ENCODE peak calls at places on chromosomes 13 and 19, in four cellular contexts. One of them, this sample, is unnamed.

GRCh38 chr13:45122941-45123340 is 2.6 kb downstream of the GTF2F2 start:
- DNase-seq in fibroblast of mammary gland: no peak
- DNase-seq in cardiac fibroblast: no peak
- DNase-seq in endodermal cell: no peak
- DNase-seq in this sample: no peak

GRCh38 chr13:26621731-26622401 is 64.4 kb downstream of the WASF3 start:
- DNase-seq in fibroblast of mammary gland: no peak
- DNase-seq in cardiac fibroblast: no peak
- DNase-seq in endodermal cell: no peak
- DNase-seq in this sample: no peak

GRCh38 chr13:60425332-60425731 is 28.3 kb downstream of the TDRD3 start:
- DNase-seq in fibroblast of mammary gland: no peak
- DNase-seq in cardiac fibroblast: no peak
- DNase-seq in endodermal cell: no peak
- DNase-seq in this sample: no peak

GRCh38 chr19:19539738-19540703 is 2.0 kb downstream of the CILP2 start:
- DNase-seq in fibroblast of mammary gland: peak; percentile 63
- DNase-seq in cardiac fibroblast: peak; percentile 50
- DNase-seq in endodermal cell: peak; percentile 96
- DNase-seq in this sample: peak; percentile 67

GRCh38 chr13:27960362-27961226 is 8.5 kb downstream of the CDX2 start:
- DNase-seq in fibroblast of mammary gland: peak; percentile 22
- DNase-seq in cardiac fibroblast: peak; percentile 35
- DNase-seq in endodermal cell: peak; percentile 95
- DNase-seq in this sample: peak; percentile 8

GRCh38 chr19:48513289-48514122 is 1.9 kb upstream of the LMTK3 start:
- DNase-seq in fibroblast of mammary gland: peak; percentile 52
- DNase-seq in cardiac fibroblast: peak; percentile 64
- DNase-seq in endodermal cell: peak; percentile 94
- DNase-seq in this sample: peak; percentile 58

GRCh38 chr19:56110515-56111448 is 10.3 kb downstream of the ZNF787 start:
- DNase-seq in fibroblast of mammary gland: peak; percentile 59
- DNase-seq in cardiac fibroblast: peak; percentile 37
- DNase-seq in endodermal cell: no peak
- DNase-seq in this sample: peak; percentile 69

GRCh38 chr19:49488046-49488862 is 846 bp downstream of the RPL13A start:
- DNase-seq in fibroblast of mammary gland: no peak
- DNase-seq in cardiac fibroblast: no peak
- DNase-seq in endodermal cell: peak; percentile 76
- DNase-seq in this sample: no peak

GRCh38 chr19:32372726-32373613 is 27.6 kb downstream of the ZNF507 start:
- DNase-seq in fibroblast of mammary gland: no peak
- DNase-seq in cardiac fibroblast: peak; percentile 44
- DNase-seq in endodermal cell: no peak
- DNase-seq in this sample: no peak

GRCh38 chr13:66948910-66949309 is 281.2 kb downstream of the PCDH9 start:
- DNase-seq in fibroblast of mammary gland: no peak
- DNase-seq in cardiac fibroblast: no peak
- DNase-seq in endodermal cell: no peak
- DNase-seq in this sample: no peak

GRCh38 chr13:102779426-102780159 is 6.0 kb upstream of the TEX30 start:
- DNase-seq in fibroblast of mammary gland: no peak
- DNase-seq in cardiac fibroblast: no peak
- DNase-seq in endodermal cell: no peak
- DNase-seq in this sample: no peak

GRCh38 chr13:97659602-97660001 is 225.6 kb downstream of the RAP2A start:
- DNase-seq in fibroblast of mammary gland: peak; percentile 21
- DNase-seq in cardiac fibroblast: peak; percentile 6
- DNase-seq in endodermal cell: no peak
- DNase-seq in this sample: peak; percentile 33

GRCh38 chr19:8161135-8161646 is 11.8 kb upstream of the FBN3 start:
- DNase-seq in fibroblast of mammary gland: peak; percentile 49
- DNase-seq in cardiac fibroblast: peak; percentile 15
- DNase-seq in endodermal cell: peak; percentile 75
- DNase-seq in this sample: no peak

GRCh38 chr19:8079988-8080387 is 27.4 kb downstream of the CCL25 start:
- DNase-seq in fibroblast of mammary gland: no peak
- DNase-seq in cardiac fibroblast: no peak
- DNase-seq in endodermal cell: peak; percentile 30
- DNase-seq in this sample: no peak

GRCh38 chr13:91922969-91923592 is 524.7 kb downstream of the GPC5 start:
- DNase-seq in fibroblast of mammary gland: no peak
- DNase-seq in cardiac fibroblast: no peak
- DNase-seq in endodermal cell: no peak
- DNase-seq in this sample: no peak

GRCh38 chr13:60583911-60584753 is 187.1 kb downstream of the TDRD3 start:
- DNase-seq in fibroblast of mammary gland: peak; percentile 94
- DNase-seq in cardiac fibroblast: peak; percentile 92
- DNase-seq in endodermal cell: peak; percentile 77
- DNase-seq in this sample: peak; percentile 73

GRCh38 chr13:88063741-88064140 is 392.6 kb downstream of the SLITRK5 start:
- DNase-seq in fibroblast of mammary gland: no peak
- DNase-seq in cardiac fibroblast: no peak
- DNase-seq in endodermal cell: no peak
- DNase-seq in this sample: no peak

GRCh38 chr13:113855931-113856715 is 7.8 kb downstream of the GAS6 start:
- DNase-seq in fibroblast of mammary gland: no peak
- DNase-seq in cardiac fibroblast: no peak
- DNase-seq in endodermal cell: peak; percentile 31
- DNase-seq in this sample: no peak

GRCh38 chr19:36604656-36605100 is 435 bp upstream of the ZNF382 start:
- DNase-seq in fibroblast of mammary gland: peak; percentile 44
- DNase-seq in cardiac fibroblast: peak; percentile 47
- DNase-seq in endodermal cell: peak; percentile 60
- DNase-seq in this sample: peak; percentile 21

GRCh38 chr13:98842858-98843481 is 90.5 kb upstream of the SLC15A1 start:
- DNase-seq in fibroblast of mammary gland: peak; percentile 81
- DNase-seq in cardiac fibroblast: peak; percentile 86
- DNase-seq in endodermal cell: peak; percentile 92
- DNase-seq in this sample: peak; percentile 80

GRCh38 chr19:36101550-36102327 is 9.2 kb upstream of the OVOL3 start:
- DNase-seq in fibroblast of mammary gland: no peak
- DNase-seq in cardiac fibroblast: no peak
- DNase-seq in endodermal cell: no peak
- DNase-seq in this sample: no peak

GRCh38 chr19:50695251-50696064 is 24.1 kb downstream of the SHANK1 start:
- DNase-seq in fibroblast of mammary gland: no peak
- DNase-seq in cardiac fibroblast: no peak
- DNase-seq in endodermal cell: peak; percentile 80
- DNase-seq in this sample: no peak

GRCh38 chr19:40193587-40193849 is 2.3 kb downstream of the MAP3K10 start:
- DNase-seq in fibroblast of mammary gland: no peak
- DNase-seq in cardiac fibroblast: peak; percentile 18
- DNase-seq in endodermal cell: no peak
- DNase-seq in this sample: no peak

GRCh38 chr13:84812078-84812477 is 929.8 kb upstream of the SLITRK1 start:
- DNase-seq in fibroblast of mammary gland: no peak
- DNase-seq in cardiac fibroblast: no peak
- DNase-seq in endodermal cell: no peak
- DNase-seq in this sample: no peak

GRCh38 chr13:20227730-20228129 is 4.4 kb downstream of the GJB6 start:
- DNase-seq in fibroblast of mammary gland: no peak
- DNase-seq in cardiac fibroblast: no peak
- DNase-seq in endodermal cell: no peak
- DNase-seq in this sample: no peak

GRCh38 chr19:30406220-30406944 is 34.2 kb downstream of the ZNF536 start:
- DNase-seq in fibroblast of mammary gland: no peak
- DNase-seq in cardiac fibroblast: no peak
- DNase-seq in endodermal cell: peak; percentile 73
- DNase-seq in this sample: no peak

GRCh38 chr19:709196-709964 is 645 bp downstream of the PALM start:
- DNase-seq in fibroblast of mammary gland: no peak
- DNase-seq in cardiac fibroblast: no peak
- DNase-seq in endodermal cell: no peak
- DNase-seq in this sample: no peak
- H3K4me3 ChIP-seq in fibroblast of mammary gland: no peak overlapping the region
- H3K4me3 ChIP-seq in cardiac fibroblast: peak overlapping the region; percentile 67
- H3K4me3 ChIP-seq in endodermal cell: peak overlapping the region; percentile 76
- H3K4me3 ChIP-seq in this sample: peak overlapping the region; percentile 57

GRCh38 chr13:100510208-100510997 is 78.2 kb downstream of the GGACT start:
- DNase-seq in fibroblast of mammary gland: no peak
- DNase-seq in cardiac fibroblast: no peak
- DNase-seq in endodermal cell: peak; percentile 84
- DNase-seq in this sample: no peak
- TF ChIP-seq CTCF in fibroblast of mammary gland: no peak
- TF ChIP-seq CTCF in cardiac fibroblast: no peak
- TF ChIP-seq CTCF in endodermal cell: no peak
- TF ChIP-seq CTCF in this sample: no peak

GRCh38 chr19:42396248-42396541 is 6.1 kb upstream of the CNFN start:
- DNase-seq in fibroblast of mammary gland: no peak
- DNase-seq in cardiac fibroblast: no peak
- DNase-seq in endodermal cell: no peak
- DNase-seq in this sample: no peak
- H3K4me3 ChIP-seq in fibroblast of mammary gland: peak overlapping the region; percentile 79
- H3K4me3 ChIP-seq in cardiac fibroblast: no peak overlapping the region
- H3K4me3 ChIP-seq in endodermal cell: peak overlapping the region; percentile 95
- H3K4me3 ChIP-seq in this sample: peak overlapping the region; percentile 75

DNA sequence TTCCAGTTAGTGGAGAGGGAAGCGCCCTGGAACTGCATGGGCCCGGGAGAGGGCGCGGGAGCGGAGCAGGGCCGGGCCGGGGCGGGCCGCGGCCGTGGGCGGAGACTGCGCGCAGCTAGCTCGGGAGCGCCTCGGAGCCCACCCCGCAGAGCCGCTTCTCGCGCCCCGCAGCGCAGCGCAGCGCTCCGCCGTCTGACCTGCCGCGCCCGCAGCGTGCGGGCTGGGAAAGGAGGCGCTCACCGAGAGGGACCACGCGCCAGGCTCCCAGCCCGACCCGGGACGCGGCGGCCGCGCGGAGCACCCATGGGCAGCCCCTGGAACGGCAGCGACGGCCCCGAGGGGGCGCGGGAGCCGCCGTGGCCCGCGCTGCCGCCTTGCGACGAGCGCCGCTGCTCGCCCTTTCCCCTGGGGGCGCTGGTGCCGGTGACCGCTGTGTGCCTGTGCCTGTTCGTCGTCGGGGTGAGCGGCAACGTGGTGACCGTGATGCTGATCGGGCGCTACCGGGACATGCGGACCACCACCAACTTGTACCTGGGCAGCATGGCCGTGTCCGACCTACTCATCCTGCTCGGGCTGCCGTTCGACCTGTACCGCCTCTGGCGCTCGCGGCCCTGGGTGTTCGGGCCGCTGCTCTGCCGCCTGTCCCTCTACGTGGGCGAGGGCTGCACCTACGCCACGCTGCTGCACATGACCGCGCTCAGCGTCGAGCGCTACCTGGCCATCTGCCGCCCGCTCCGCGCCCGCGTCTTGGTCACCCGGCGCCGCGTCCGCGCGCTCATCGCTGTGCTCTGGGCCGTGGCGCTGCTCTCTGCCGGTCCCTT is at the start of gene MLNR:
- DNase-seq in fibroblast of mammary gland: peak; percentile 33
- DNase-seq in cardiac fibroblast: no peak
- DNase-seq in endodermal cell: peak; percentile 91
- DNase-seq in this sample: peak; percentile 47
- TF ChIP-seq CTCF in fibroblast of mammary gland: no peak
- TF ChIP-seq CTCF in cardiac fibroblast: no peak
- TF ChIP-seq CTCF in endodermal cell: peak; percentile 72
- TF ChIP-seq CTCF in this sample: no peak

GRCh38 chr19:46299004-46299509 is 2.2 kb downstream of the HIF3A start:
- DNase-seq in fibroblast of mammary gland: peak; percentile 88
- DNase-seq in cardiac fibroblast: peak; percentile 93
- DNase-seq in endodermal cell: peak; percentile 63
- DNase-seq in this sample: peak; percentile 96
- H3K4me3 ChIP-seq in fibroblast of mammary gland: peak overlapping the region; percentile 61
- H3K4me3 ChIP-seq in cardiac fibroblast: peak overlapping the region; percentile 66
- H3K4me3 ChIP-seq in endodermal cell: no peak overlapping the region
- H3K4me3 ChIP-seq in this sample: peak overlapping the region; percentile 60

DNA sequence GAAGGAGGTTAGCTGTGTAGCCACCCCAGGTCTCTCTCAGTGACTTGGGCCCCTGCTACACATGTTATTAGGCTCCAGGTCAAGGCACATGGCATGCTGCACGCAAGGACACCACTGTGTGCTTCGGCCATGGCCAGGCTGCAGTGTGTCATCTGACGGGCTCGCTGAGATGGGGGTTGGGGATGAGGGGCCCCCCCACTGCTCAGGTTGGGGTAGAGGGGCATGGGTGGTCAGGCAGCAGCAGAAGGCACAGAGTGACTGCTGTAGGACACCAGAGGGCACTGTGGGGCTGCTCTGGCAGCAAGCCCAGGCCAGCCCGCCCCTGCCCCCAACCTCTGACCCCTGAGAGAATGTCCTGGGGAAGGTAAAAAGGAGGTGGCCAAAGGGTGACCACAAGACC is 32.2 kb upstream of the ISYNA1 start:
- DNase-seq in fibroblast of mammary gland: no peak
- DNase-seq in cardiac fibroblast: no peak
- DNase-seq in endodermal cell: peak; percentile 91
- DNase-seq in this sample: peak; percentile 38
- TF ChIP-seq CTCF in fibroblast of mammary gland: peak; percentile 49
- TF ChIP-seq CTCF in cardiac fibroblast: peak; percentile 52
- TF ChIP-seq CTCF in endodermal cell: peak; percentile 83
- TF ChIP-seq CTCF in this sample: peak; percentile 56